ENCODE peak calls at places on chromosomes 13 and 19, in seven cellular contexts. J, M, O, U, G, C and I are unnamed samples.

GRCh38 chr13:111388851-111389500 is 68.5 kb downstream of the TEX29 start:
- DNase-seq in J (no peak), M (no peak), O (peak; percentile 23), U (no peak), G (peak; percentile 62), C (no peak), I (no peak)

GRCh38 chr13:25992076-25992475 is 59.7 kb downstream of the SHISA2 start:
- DNase-seq in J (no peak), M (no peak), O (no peak), U (no peak), G (no peak), C (no peak), I (no peak)

GRCh38 chr13:75792526-75793187 is 156.5 kb downstream of the LMO7 start:
- DNase-seq in J (no peak), M (no peak), O (no peak), U (no peak), G (no peak), C (peak; percentile 27), I (peak; percentile 45)

GRCh38 chr19:18464646-18465045 is 26.7 kb upstream of the ISYNA1 start:
- DNase-seq in J (peak; percentile 91), M (peak; percentile 80), O (peak; percentile 80), U (peak; percentile 84), G (peak; percentile 89), C (peak; percentile 79), I (peak; percentile 89)

GRCh38 chr13:42035905-42036521 is 12.4 kb upstream of the DGKH start:
- DNase-seq in J (no peak), M (no peak), O (no peak), U (no peak), G (no peak), C (no peak), I (no peak)

GRCh38 chr13:21111546-21111945 is 50.2 kb upstream of the LATS2 start:
- DNase-seq in J (no peak), M (no peak), O (no peak), U (no peak), G (no peak), C (no peak), I (no peak)

GRCh38 chr19:21439372-21439771 is 42.4 kb downstream of the ZNF493 start:
- DNase-seq in J (no peak), M (no peak), O (peak; percentile 62), U (no peak), G (no peak), C (no peak), I (no peak)

GRCh38 chr13:22736084-22736767 is 444.6 kb upstream of the SGCG start:
- DNase-seq in J (no peak), M (no peak), O (no peak), U (no peak), G (no peak), C (no peak), I (no peak)

GRCh38 chr13:52827839-52828238 is 20.6 kb downstream of the PCDH8 start:
- DNase-seq in J (no peak), M (no peak), O (no peak), U (no peak), G (no peak), C (no peak), I (no peak)

GRCh38 chr19:58382997-58383603 is 2.3 kb upstream of the ZNF837 start:
- DNase-seq in J (no peak), M (no peak), O (no peak), U (no peak), G (no peak), C (no peak), I (no peak)

GRCh38 chr13:60351326-60351725 is 45.7 kb upstream of the TDRD3 start:
- DNase-seq in J (peak; percentile 80), M (no peak), O (no peak), U (peak; percentile 12), G (no peak), C (no peak), I (peak; percentile 80)

GRCh38 chr13:49304763-49305695 is 57.3 kb downstream of the CDADC1 start:
- DNase-seq in J (no peak), M (no peak), O (no peak), U (no peak), G (no peak), C (no peak), I (no peak)

GRCh38 chr19:43527860-43528622 is 1.0 kb upstream of the ETHE1 start:
- DNase-seq in J (no peak), M (peak; percentile 57), O (no peak), U (peak; percentile 54), G (peak; percentile 79), C (peak; percentile 51), I (no peak)

GRCh38 chr19:38478273-38478971 is 44.9 kb downstream of the RYR1 start:
- DNase-seq in J (no peak), M (no peak), O (no peak), U (no peak), G (no peak), C (no peak), I (peak; percentile 6)

GRCh38 chr13:98089246-98089645 is 53.6 kb upstream of the FARP1 start:
- DNase-seq in J (peak; percentile 46), M (no peak), O (no peak), U (no peak), G (no peak), C (no peak), I (peak; percentile 68)

GRCh38 chr19:662207-662961 is 630 bp downstream of the RNF126 start:
- DNase-seq in J (peak; percentile 31), M (peak; percentile 80), O (peak; percentile 68), U (no peak), G (no peak), C (peak; percentile 81), I (peak; percentile 28)

GRCh38 chr19:54875506-54875905 is 1.5 kb downstream of the FCAR start:
- DNase-seq in J (no peak), M (no peak), O (no peak), U (no peak), G (no peak), C (no peak), I (no peak)

GRCh38 chr13:69796256-69796655 is 311.4 kb upstream of the ATXN8OS start:
- DNase-seq in J (no peak), M (no peak), O (no peak), U (no peak), G (no peak), C (no peak), I (no peak)

GRCh38 chr13:51768378-51768921 is 35.5 kb downstream of the DHRS12 start:
- DNase-seq in J (no peak), M (no peak), O (no peak), U (no peak), G (no peak), C (no peak), I (no peak)

GRCh38 chr19:10699650-10700335 is 1.4 kb upstream of the QTRT1 start:
- DNase-seq in J (peak; percentile 48), M (peak; percentile 76), O (peak; percentile 74), U (peak; percentile 68), G (no peak), C (peak; percentile 70), I (peak; percentile 76)

GRCh38 chr13:97883356-97883755 is 70.1 kb upstream of the IPO5 start:
- DNase-seq in J (peak; percentile 30), M (no peak), O (no peak), U (no peak), G (no peak), C (no peak), I (no peak)

GRCh38 chr19:45253396-45254027 is 2.4 kb downstream of the MARK4 start:
- DNase-seq in J (peak; percentile 22), M (no peak), O (no peak), U (no peak), G (no peak), C (no peak), I (peak; percentile 29)

GRCh38 chr19:670609-671075 is 5.5 kb upstream of the FSTL3 start:
- DNase-seq in J (no peak), M (no peak), O (no peak), U (no peak), G (no peak), C (no peak), I (no peak)

GRCh38 chr13:81745391-81745790 is 1404.5 kb upstream of the SPRY2 start:
- DNase-seq in J (no peak), M (no peak), O (no peak), U (no peak), G (no peak), C (no peak), I (no peak)

GRCh38 chr13:83327091-83327490 is 555.2 kb downstream of the SLITRK1 start:
- DNase-seq in J (peak; percentile 25), M (no peak), O (no peak), U (no peak), G (no peak), C (no peak), I (no peak)

GRCh38 chr19:47093841-47094240 is 19.7 kb downstream of the ZC3H4 start:
- DNase-seq in J (no peak), M (no peak), O (no peak), U (no peak), G (no peak), C (no peak), I (no peak)

GRCh38 chr13:60167121-60167520 is 3.4 kb upstream of the DIAPH3 start:
- DNase-seq in J (no peak), M (no peak), O (no peak), U (no peak), G (no peak), C (no peak), I (no peak)

DNA sequence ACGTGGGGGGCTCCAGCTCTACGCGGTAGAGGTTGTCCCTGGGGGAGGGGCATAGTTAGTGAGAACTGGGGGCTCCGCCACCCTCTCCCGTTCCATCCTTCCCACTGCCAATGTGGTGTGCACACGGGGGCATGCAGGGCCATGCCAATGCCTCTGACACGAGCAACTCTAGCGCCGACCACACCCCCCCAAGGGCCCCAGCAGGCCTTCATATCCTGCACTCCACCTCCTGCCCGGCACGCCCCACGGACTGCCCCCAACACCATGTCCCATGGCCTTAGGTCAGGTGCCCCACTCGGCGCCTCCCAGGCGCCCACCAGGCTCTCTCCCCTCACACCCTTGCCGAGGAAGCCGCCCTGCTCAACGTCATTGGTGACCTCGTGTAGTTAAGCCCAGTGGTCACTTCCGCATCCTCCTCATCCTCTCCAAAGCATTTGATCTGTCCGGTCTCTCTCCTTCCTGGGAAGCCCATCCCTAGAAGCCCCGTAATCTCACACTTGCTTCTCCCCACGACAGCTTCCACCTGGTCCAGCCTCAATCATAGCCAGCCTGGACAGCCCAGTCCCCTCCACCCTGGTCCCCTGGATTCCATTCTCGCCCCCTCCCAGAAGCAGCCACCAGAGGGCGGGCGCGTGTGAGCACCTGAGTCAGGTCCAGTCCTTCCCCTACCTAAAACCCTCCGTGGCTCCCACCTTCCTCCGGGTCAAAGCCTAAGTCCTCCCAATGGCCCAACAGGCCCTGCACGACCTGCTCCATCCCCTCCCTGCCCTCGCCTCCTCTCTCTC is 2.1 kb downstream of the SEMA6B start:
- DNase-seq in J (no peak), M (no peak), O (no peak), U (no peak), G (no peak), C (no peak), I (no peak)
- TF ChIP-seq CTCF in J (peak; percentile 32), M (no peak), O (no peak), U (no peak), G (no peak), C (no peak), I (peak; percentile 24)

GRCh38 chr13:50599927-50600326 is 243.6 kb downstream of the DLEU7 start:
- DNase-seq in J (no peak), M (no peak), O (no peak), U (no peak), G (no peak), C (no peak), I (no peak)
- TF ChIP-seq CTCF in J (no peak), M (no peak), O (no peak), U (no peak), G (no peak), C (no peak), I (no peak)

GRCh38 chr13:112587767-112588489 is at the start of gene TUBGCP3:
- DNase-seq in J (peak; percentile 84), M (peak; percentile 81), O (peak; percentile 87), U (peak; percentile 59), G (peak; percentile 82), C (peak; percentile 86), I (peak; percentile 84)
- TF ChIP-seq CTCF in J (no peak), M (no peak), O (no peak), U (peak; percentile 61), G (no peak), C (no peak), I (no peak)

GRCh38 chr19:14530005-14530348 is 583 bp downstream of the TECR start:
- DNase-seq in J (no peak), M (peak; percentile 74), O (no peak), U (no peak), G (no peak), C (peak; percentile 72), I (no peak)
- TF ChIP-seq CTCF in J (no peak), M (no peak), O (no peak), U (no peak), G (no peak), C (no peak), I (no peak)